ENCODE peak calls at places on chromosomes 11 and 22, in five cellular contexts. P, Z, N, G and F are unnamed samples.
A peak's percentile ranks its signal among the peaks of the same experiment; 100 is the strongest.

GRCh38 chr11:68581901-68582300 is 102.4 kb upstream of the GAL start:
- DNase-seq in P (no peak), Z (no peak), N (no peak), G (no peak), F (no peak)

GRCh38 chr11:118380571-118380970 is 20.8 kb upstream of the ATP5MG start:
- DNase-seq in P (no peak), Z (no peak), N (no peak), G (no peak), F (no peak)

GRCh38 chr11:133842053-133842452 is 3.3 kb downstream of the SPATA19 start:
- DNase-seq in P (no peak), Z (no peak), N (no peak), G (no peak), F (no peak)

GRCh38 chr11:64119748-64120147 is 46.2 kb downstream of the MACROD1 start:
- DNase-seq in P (no peak), Z (no peak), N (no peak), G (no peak), F (no peak)

GRCh38 chr11:73335204-73335923 is 27.3 kb downstream of the ARHGEF17 start:
- DNase-seq in P (peak; percentile 84), Z (peak; percentile 68), N (no peak), G (peak; percentile 98), F (peak; percentile 93)

GRCh38 chr22:26713823-26714449 is 56.5 kb downstream of the MIAT start:
- DNase-seq in P (no peak), Z (peak; percentile 5), N (no peak), G (no peak), F (peak; percentile 23)

GRCh38 chr11:43870981-43871550 is 9.6 kb upstream of the ALKBH3 start:
- DNase-seq in P (no peak), Z (no peak), N (no peak), G (no peak), F (no peak)

GRCh38 chr22:19641254-19641982 is 72.9 kb upstream of the SEPTIN5 start:
- DNase-seq in P (peak; percentile 94), Z (no peak), N (no peak), G (peak; percentile 91), F (peak; percentile 64)

GRCh38 chr11:57946628-57947027 is 77.1 kb upstream of the OR9Q1 start:
- DNase-seq in P (no peak), Z (no peak), N (no peak), G (no peak), F (no peak)

GRCh38 chr11:81707881-81708280 is 1025.8 kb downstream of the FAM181B start:
- DNase-seq in P (no peak), Z (no peak), N (no peak), G (no peak), F (no peak)

GRCh38 chr11:34184505-34185015 is 79.1 kb downstream of the NAT10 start:
- DNase-seq in P (no peak), Z (no peak), N (no peak), G (no peak), F (no peak)

GRCh38 chr11:62810748-62811147 is 5.5 kb upstream of the NXF1 start:
- DNase-seq in P (no peak), Z (no peak), N (no peak), G (no peak), F (no peak)

GRCh38 chr11:1120532-1121342 is 37.0 kb upstream of the MUC5AC start:
- DNase-seq in P (no peak), Z (no peak), N (no peak), G (no peak), F (no peak)

GRCh38 chr22:48153726-48154125 is 1391.3 kb downstream of the TBC1D22A start:
- DNase-seq in P (no peak), Z (no peak), N (no peak), G (no peak), F (no peak)

GRCh38 chr22:42868751-42869251 is 11.7 kb upstream of the ARFGAP3 start:
- DNase-seq in P (no peak), Z (no peak), N (no peak), G (no peak), F (no peak)

GRCh38 chr11:119687220-119688046 is 41.6 kb downstream of the NECTIN1 start:
- DNase-seq in P (no peak), Z (no peak), N (no peak), G (no peak), F (no peak)

GRCh38 chr11:106262852-106263251 is 185.4 kb downstream of the AASDHPPT start:
- DNase-seq in P (no peak), Z (no peak), N (no peak), G (no peak), F (no peak)

GRCh38 chr11:83159901-83160865 is 3.3 kb downstream of the PCF11 start:
- DNase-seq in P (no peak), Z (no peak), N (no peak), G (no peak), F (peak; percentile 23)

GRCh38 chr22:35313311-35314121 is 13.8 kb downstream of the TOM1 start:
- DNase-seq in P (peak; percentile 31), Z (peak; percentile 70), N (no peak), G (no peak), F (peak; percentile 53)

GRCh38 chr11:12787847-12788246 is 113.6 kb downstream of the TEAD1 start:
- DNase-seq in P (no peak), Z (no peak), N (no peak), G (no peak), F (no peak)

GRCh38 chr11:890794-891600 is 19.6 kb downstream of the CHID1 start:
- DNase-seq in P (no peak), Z (no peak), N (no peak), G (no peak), F (no peak)

GRCh38 chr11:122743949-122744876 is 88.7 kb downstream of the UBASH3B start:
- DNase-seq in P (no peak), Z (no peak), N (peak; percentile 55), G (no peak), F (no peak)

GRCh38 chr11:30855383-30856006 is 269.3 kb upstream of the MPPED2 start:
- DNase-seq in P (no peak), Z (peak; percentile 2), N (no peak), G (no peak), F (no peak)

GRCh38 chr11:114273071-114273470 is 23.1 kb upstream of the NNMT start:
- DNase-seq in P (no peak), Z (no peak), N (no peak), G (no peak), F (no peak)

GRCh38 chr11:111427471-111427912 is 48.4 kb upstream of the POU2AF1 start:
- DNase-seq in P (peak; percentile 27), Z (peak; percentile 13), N (no peak), G (no peak), F (no peak)

GRCh38 chr11:61477734-61478148 is 30.8 kb upstream of the LRRC10B start:
- DNase-seq in P (peak; percentile 65), Z (no peak), N (no peak), G (peak; percentile 94), F (peak; percentile 37)

GRCh38 chr22:49547751-49548239 is 279.9 kb downstream of the BRD1 start:
- DNase-seq in P (no peak), Z (no peak), N (no peak), G (no peak), F (no peak)

GRCh38 chr11:120141144-120142071 is 3.5 kb upstream of the TRIM29 start:
- DNase-seq in P (no peak), Z (no peak), N (no peak), G (peak; percentile 22), F (no peak)

GRCh38 chr11:2944953-2945756 is 15.9 kb upstream of the PHLDA2 start:
- DNase-seq in P (no peak), Z (no peak), N (no peak), G (peak; percentile 80), F (no peak)

GRCh38 chr22:31850135-31850534 is 94.2 kb upstream of the YWHAH start:
- DNase-seq in P (no peak), Z (no peak), N (no peak), G (no peak), F (no peak)

GRCh38 chr22:31852691-31853370 is 91.5 kb upstream of the YWHAH start:
- DNase-seq in P (no peak), Z (no peak), N (no peak), G (no peak), F (no peak)

GRCh38 chr22:31857247-31857646 is 87.1 kb upstream of the YWHAH start:
- DNase-seq in P (peak; percentile 49), Z (no peak), N (no peak), G (peak; percentile 76), F (no peak)

DNA sequence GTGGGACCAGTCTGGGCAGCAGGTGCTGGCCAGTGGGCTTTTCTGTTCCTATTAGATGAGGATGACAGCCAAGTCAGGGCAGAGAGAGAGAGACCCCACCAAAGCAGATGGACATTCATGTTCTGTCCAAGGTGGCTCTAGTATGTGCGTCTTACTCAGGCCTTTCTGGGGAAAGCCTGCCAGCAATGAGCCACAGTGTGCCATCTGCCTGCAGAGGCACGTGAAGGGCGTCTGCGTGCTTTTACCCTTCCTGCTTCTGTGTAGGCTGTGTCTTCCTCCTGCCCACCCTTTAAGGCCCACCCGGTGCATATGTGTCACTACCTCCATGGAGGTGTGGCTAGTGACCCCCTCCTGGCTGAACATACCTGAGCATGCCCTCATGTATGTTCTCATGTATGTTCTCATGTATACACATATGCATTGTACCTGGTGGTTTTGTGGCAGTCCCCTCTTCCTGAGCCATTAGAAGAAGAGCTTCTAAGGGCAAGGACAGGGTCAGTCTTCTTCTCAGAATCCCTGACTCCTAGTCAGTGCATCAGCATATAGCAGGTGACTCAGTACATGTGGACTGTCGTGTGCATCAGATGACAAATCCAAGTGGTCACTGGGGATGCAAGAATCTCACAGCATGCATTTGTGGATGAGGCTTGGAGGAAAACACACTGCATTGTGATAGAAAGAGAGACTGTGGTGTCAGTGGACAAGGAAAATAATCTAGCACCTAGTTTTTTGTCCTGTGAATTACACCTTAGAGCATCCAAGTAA is 90.4 kb upstream of the YWHAH start:
- DNase-seq in P (no peak), Z (no peak), N (no peak), G (no peak), F (no peak)
- TF ChIP-seq HDAC2 in P (no peak), Z (no peak), N (no peak), G (no peak), F (no peak)

GRCh38 chr11:126817523-126818450 is 182.8 kb downstream of the KIRREL3 start:
- DNase-seq in P (no peak), Z (no peak), N (no peak), G (no peak), F (no peak)
- TF ChIP-seq HDAC2 in P (no peak), Z (no peak), N (no peak), G (no peak), F (no peak)

GRCh38 chr11:8910662-8911039 is 338 bp upstream of the AKIP1 start:
- DNase-seq in P (no peak), Z (no peak), N (no peak), G (no peak), F (no peak)
- TF ChIP-seq HDAC2 in P (no peak), Z (no peak), N (no peak), G (no peak), F (no peak)

DNA sequence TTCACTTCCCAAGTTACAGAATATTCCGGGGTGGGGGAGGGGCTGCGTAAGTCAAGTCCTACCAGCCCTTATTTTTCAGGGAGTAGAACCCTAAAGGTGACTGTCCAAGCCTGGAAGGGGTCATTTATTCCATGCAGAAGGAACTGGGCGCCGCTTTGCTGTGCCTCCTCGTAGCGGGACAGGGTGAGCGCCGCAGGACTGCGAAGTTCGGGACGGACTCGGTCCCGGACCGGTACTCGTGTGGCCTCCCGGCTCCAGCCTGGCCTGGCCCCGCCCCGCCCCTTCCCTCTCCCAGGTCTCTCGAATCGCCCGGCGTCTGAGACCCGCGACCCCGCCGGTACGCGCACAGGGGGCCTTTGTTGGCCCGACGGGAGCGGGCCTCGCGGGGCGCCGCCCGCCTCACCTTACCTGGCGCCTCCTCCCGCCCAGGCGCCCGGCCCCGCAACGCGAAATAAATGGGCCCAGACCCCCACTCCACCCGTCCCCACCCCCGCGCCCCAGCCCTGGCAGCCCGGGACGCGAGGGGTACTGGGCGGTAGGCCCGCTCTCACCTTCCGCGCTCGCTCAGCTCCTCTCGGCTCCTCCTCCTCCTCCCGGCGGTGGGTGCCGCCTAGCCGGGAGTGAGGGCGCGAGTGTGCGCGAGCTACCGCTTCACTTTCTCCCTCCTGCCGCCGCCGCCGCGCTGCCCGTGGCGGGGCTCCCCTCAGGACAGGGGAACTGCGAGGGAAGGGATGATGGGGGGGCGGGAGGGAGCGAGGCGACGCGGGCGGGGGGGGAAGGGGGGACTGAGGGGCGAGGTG is 693 bp downstream of the PAK1 start:
- DNase-seq in P (peak; percentile 9), Z (no peak), N (no peak), G (peak; percentile 81), F (peak; percentile 15)
- TF ChIP-seq HDAC2 in P (no peak), Z (no peak), N (no peak), G (no peak), F (no peak)